ENCODE peak calls at places on chromosome 6, in seven cellular contexts. One of them, this sample, is unnamed.

GRCh38 chr6:72042088-72042487 is 155.7 kb downstream of the RIMS1 start:
- DNase-seq in K562: no peak
- DNase-seq in H9: no peak
- DNase-seq in esophagus squamous epithelium: no peak
- DNase-seq in GM06990: no peak
- DNase-seq in stimulated activated CD4-positive, alpha-beta T cell treated with anti-CD3 and anti-CD28 coated beads, Interleukin-4, amount 100 ng/mL, for 24 hours: no peak
- DNase-seq in GOT3: no peak
- DNase-seq in this sample: no peak

GRCh38 chr6:108752733-108753392 is 95.4 kb upstream of the ARMC2 start:
- DNase-seq in H9: no peak
- DNase-seq in K562: no peak
- DNase-seq in esophagus squamous epithelium: no peak
- DNase-seq in stimulated activated CD4-positive, alpha-beta T cell treated with anti-CD3 and anti-CD28 coated beads, Interleukin-4, amount 100 ng/mL, for 24 hours: no peak
- DNase-seq in GM06990: no peak
- DNase-seq in GOT3: no peak
- DNase-seq in this sample: no peak

GRCh38 chr6:128311944-128312570 is 208.3 kb downstream of the PTPRK start:
- DNase-seq in GOT3: no peak
- DNase-seq in stimulated activated CD4-positive, alpha-beta T cell treated with anti-CD3 and anti-CD28 coated beads, Interleukin-4, amount 100 ng/mL, for 24 hours: no peak
- DNase-seq in K562: no peak
- DNase-seq in H9: no peak
- DNase-seq in GM06990: no peak
- DNase-seq in esophagus squamous epithelium: no peak
- DNase-seq in this sample: no peak

GRCh38 chr6:21426841-21427490 is 166.6 kb upstream of the SOX4 start:
- DNase-seq in K562: no peak
- DNase-seq in GOT3: no peak
- DNase-seq in GM06990: no peak
- DNase-seq in stimulated activated CD4-positive, alpha-beta T cell treated with anti-CD3 and anti-CD28 coated beads, Interleukin-4, amount 100 ng/mL, for 24 hours: no peak
- DNase-seq in esophagus squamous epithelium: no peak
- DNase-seq in H9: no peak
- DNase-seq in this sample: no peak

GRCh38 chr6:7042056-7042653 is 65.6 kb upstream of the RREB1 start:
- DNase-seq in esophagus squamous epithelium: no peak
- DNase-seq in K562: peak; percentile 58
- DNase-seq in GOT3: no peak
- DNase-seq in stimulated activated CD4-positive, alpha-beta T cell treated with anti-CD3 and anti-CD28 coated beads, Interleukin-4, amount 100 ng/mL, for 24 hours: no peak
- DNase-seq in GM06990: no peak
- DNase-seq in H9: no peak
- DNase-seq in this sample: peak; percentile 42

GRCh38 chr6:52233975-52234823 is 10.1 kb downstream of the IL17F start:
- DNase-seq in stimulated activated CD4-positive, alpha-beta T cell treated with anti-CD3 and anti-CD28 coated beads, Interleukin-4, amount 100 ng/mL, for 24 hours: peak; percentile 46
- DNase-seq in GOT3: peak; percentile 16
- DNase-seq in K562: peak; percentile 45
- DNase-seq in H9: peak; percentile 70
- DNase-seq in GM06990: no peak
- DNase-seq in esophagus squamous epithelium: no peak
- DNase-seq in this sample: peak; percentile 53

GRCh38 chr6:42331019-42331418 is 113.4 kb upstream of the MRPS10 start:
- DNase-seq in esophagus squamous epithelium: no peak
- DNase-seq in H9: no peak
- DNase-seq in K562: no peak
- DNase-seq in GOT3: no peak
- DNase-seq in stimulated activated CD4-positive, alpha-beta T cell treated with anti-CD3 and anti-CD28 coated beads, Interleukin-4, amount 100 ng/mL, for 24 hours: no peak
- DNase-seq in GM06990: no peak
- DNase-seq in this sample: no peak

GRCh38 chr6:89834884-89835792 is 5.5 kb downstream of the CASP8AP2 start:
- DNase-seq in H9: no peak
- DNase-seq in stimulated activated CD4-positive, alpha-beta T cell treated with anti-CD3 and anti-CD28 coated beads, Interleukin-4, amount 100 ng/mL, for 24 hours: peak; percentile 42
- DNase-seq in GOT3: no peak
- DNase-seq in GM06990: peak; percentile 71
- DNase-seq in esophagus squamous epithelium: no peak
- DNase-seq in K562: no peak
- DNase-seq in this sample: no peak

GRCh38 chr6:15801912-15802311 is 139.1 kb upstream of the DTNBP1 start:
- DNase-seq in stimulated activated CD4-positive, alpha-beta T cell treated with anti-CD3 and anti-CD28 coated beads, Interleukin-4, amount 100 ng/mL, for 24 hours: no peak
- DNase-seq in H9: no peak
- DNase-seq in GM06990: no peak
- DNase-seq in GOT3: no peak
- DNase-seq in K562: no peak
- DNase-seq in esophagus squamous epithelium: no peak
- DNase-seq in this sample: no peak

GRCh38 chr6:4466260-4466659 is 309.9 kb upstream of the CDYL start:
- DNase-seq in GM06990: no peak
- DNase-seq in esophagus squamous epithelium: no peak
- DNase-seq in K562: no peak
- DNase-seq in H9: no peak
- DNase-seq in GOT3: no peak
- DNase-seq in stimulated activated CD4-positive, alpha-beta T cell treated with anti-CD3 and anti-CD28 coated beads, Interleukin-4, amount 100 ng/mL, for 24 hours: no peak
- DNase-seq in this sample: peak; percentile 58

GRCh38 chr6:106426258-106426657 is 65.7 kb downstream of the CRYBG1 start:
- DNase-seq in H9: no peak
- DNase-seq in stimulated activated CD4-positive, alpha-beta T cell treated with anti-CD3 and anti-CD28 coated beads, Interleukin-4, amount 100 ng/mL, for 24 hours: no peak
- DNase-seq in K562: no peak
- DNase-seq in GM06990: no peak
- DNase-seq in esophagus squamous epithelium: no peak
- DNase-seq in GOT3: no peak
- DNase-seq in this sample: no peak

This sample was measured in stomach.